ENCODE peak calls at places on chromosomes 16 and 17, in six cellular contexts. I is astrocyte of the spinal cord, O is heart right ventricle, Y is hepatocyte, Z is pancreas, D is WTC11. U is an unnamed sample.

GRCh38 chr17:57211543-57211942 is 44.8 kb upstream of the MSI2 start:
- DNase-seq in D (no peak), Z (no peak), O (no peak), I (peak; percentile 29), Y (no peak), U (no peak)

GRCh38 chr16:16093625-16094332 is 129.5 kb downstream of the ABCC6 start:
- DNase-seq in Z (no peak), D (no peak), O (no peak), I (no peak), Y (no peak), U (no peak)

GRCh38 chr17:73969956-73970355 is 233.5 kb upstream of the RPL38 start:
- DNase-seq in Y (peak; percentile 45), D (no peak), O (no peak), I (no peak), Z (no peak), U (peak; percentile 77)

GRCh38 chr16:69463876-69464275 is 39.5 kb downstream of the CYB5B start:
- DNase-seq in D (no peak), O (no peak), Z (no peak), Y (no peak), I (no peak), U (no peak)

GRCh38 chr17:493666-494065 is 141.1 kb upstream of the RPH3AL start:
- DNase-seq in D (no peak), Y (no peak), I (no peak), O (no peak), Z (no peak), U (no peak)

GRCh38 chr17:39485555-39485954 is 24.3 kb downstream of the CDK12 start:
- DNase-seq in Y (peak; percentile 58), D (no peak), I (peak; percentile 78), O (no peak), Z (no peak), U (no peak)

GRCh38 chr17:82647593-82648164 is 565 bp downstream of the WDR45B start:
- DNase-seq in Y (peak; percentile 68), D (peak; percentile 36), O (peak; percentile 41), I (no peak), Z (no peak), U (peak; percentile 41)

GRCh38 chr16:25035494-25036405 is 20.6 kb upstream of the ARHGAP17 start:
- DNase-seq in Z (no peak), D (no peak), I (no peak), Y (no peak), O (no peak), U (no peak)

GRCh38 chr16:58717994-58718393 is 16.1 kb downstream of the GOT2 start:
- DNase-seq in O (no peak), Y (no peak), Z (no peak), I (no peak), D (no peak), U (no peak)

GRCh38 chr16:66402166-66402565 is 24.9 kb upstream of the BEAN1 start:
- DNase-seq in I (no peak), Z (no peak), D (no peak), Y (no peak), O (no peak), U (no peak)

GRCh38 chr17:74417178-74418045 is 14.5 kb upstream of the GPRC5C start:
- DNase-seq in D (no peak), Z (no peak), Y (peak; percentile 68), I (no peak), O (no peak), U (no peak)

GRCh38 chr17:1312261-1312870 is 32.9 kb downstream of the TRARG1 start:
- DNase-seq in D (peak; percentile 69), O (no peak), Z (no peak), Y (peak; percentile 58), I (no peak), U (no peak)

GRCh38 chr17:60129164-60129563 is 20.6 kb upstream of the CA4 start:
- DNase-seq in Z (no peak), D (no peak), Y (no peak), O (no peak), I (no peak), U (no peak)

GRCh38 chr16:80990978-80991377 is 15.7 kb downstream of the CMC2 start:
- DNase-seq in D (no peak), I (no peak), O (no peak), Z (no peak), Y (no peak), U (no peak)

GRCh38 chr17:7589204-7589868 is 558 bp downstream of the SOX15 start:
- DNase-seq in O (peak; percentile 80), D (peak; percentile 91), Z (peak; percentile 91), I (peak; percentile 84), Y (peak; percentile 84), U (peak; percentile 78)

GRCh38 chr17:7587831-7588230 is 2.1 kb downstream of the SOX15 start:
- DNase-seq in O (no peak), I (peak; percentile 41), D (no peak), Z (no peak), Y (no peak), U (no peak)

GRCh38 chr17:7587420-7587786 is 2.5 kb downstream of the SOX15 start:
- DNase-seq in I (peak; percentile 95), O (no peak), D (no peak), Y (no peak), Z (no peak), U (no peak)

GRCh38 chr17:7588553-7589203 is 1.2 kb downstream of the SOX15 start:
- DNase-seq in I (no peak), Z (no peak), D (no peak), Y (no peak), O (no peak), U (no peak)

DNA sequence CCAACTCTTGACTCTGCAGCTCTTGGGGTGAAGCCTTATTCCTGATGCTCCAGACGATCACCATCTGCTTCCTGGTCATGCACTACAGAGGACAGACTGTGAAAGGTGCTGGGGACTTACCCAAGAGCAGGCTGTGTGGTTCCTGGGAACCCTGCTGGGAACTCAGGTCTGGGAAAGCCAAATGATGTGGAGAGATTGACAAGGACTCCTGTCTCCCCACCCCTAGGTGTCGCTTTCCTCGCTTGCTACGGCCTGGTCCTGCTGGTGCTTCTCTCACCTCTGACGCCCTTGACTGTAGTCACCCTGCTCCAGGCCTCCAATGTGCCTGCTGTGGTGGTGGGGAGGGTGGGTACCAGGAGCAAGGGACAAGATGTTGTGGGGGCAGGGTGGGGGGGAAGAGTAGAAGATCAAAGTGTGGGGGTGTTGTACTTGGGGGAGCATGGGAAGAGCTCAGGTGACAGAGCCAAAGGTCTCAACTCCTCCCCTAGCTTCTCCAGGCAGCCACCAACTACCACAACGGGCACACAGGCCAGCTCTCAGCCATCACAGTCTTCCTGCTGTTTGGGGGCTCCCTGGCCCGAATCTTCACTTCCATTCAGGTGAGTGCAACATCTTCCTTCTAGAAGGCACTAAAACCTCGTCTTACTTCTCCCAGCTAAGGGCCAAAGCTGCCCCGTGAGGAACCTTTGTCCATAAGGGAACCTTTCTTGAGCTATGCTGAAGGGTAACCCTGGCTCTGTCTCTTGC is 3.0 kb downstream of the SOX15 start:
- DNase-seq in I (no peak), O (peak; percentile 38), D (peak; percentile 45), Z (no peak), Y (peak; percentile 50), U (no peak)
- TF ChIP-seq CTCF in I (peak; percentile 24), O (no peak), D (no peak), Z (no peak), Y (peak; percentile 19), U (no peak)

DNA sequence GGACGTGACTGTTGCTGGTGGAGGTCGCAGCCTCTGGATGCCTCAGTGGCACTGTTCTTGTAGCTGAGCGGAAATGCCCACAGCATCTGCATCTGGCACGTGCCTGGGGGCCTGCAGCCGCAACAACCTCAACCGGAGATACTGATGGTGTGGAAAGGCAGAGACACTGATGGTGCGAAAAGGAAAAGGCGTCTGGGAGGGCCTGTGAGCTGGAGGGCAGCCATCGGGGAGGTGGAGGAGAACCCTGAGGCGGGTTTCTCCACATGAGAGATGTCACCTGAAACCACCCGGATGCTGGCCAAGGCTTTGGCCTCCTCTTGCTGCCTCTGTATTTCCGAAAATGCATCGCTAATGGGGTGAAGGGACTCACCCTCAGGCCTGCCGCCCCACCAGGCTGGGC is 284.8 kb upstream of the WSB1 start:
- DNase-seq in O (no peak), Z (no peak), Y (no peak), I (no peak), D (no peak), U (no peak)
- TF ChIP-seq CTCF in O (no peak), Z (no peak), Y (no peak), I (no peak), D (no peak), U (no peak)

GRCh38 chr17:76538941-76539340 is 903 bp upstream of the PRCD start:
- DNase-seq in Y (peak; percentile 2), Z (peak; percentile 27), O (no peak), I (no peak), D (no peak), U (no peak)

GRCh38 chr17:76537578-76538280 is at the start of gene CYGB:
- DNase-seq in Y (peak; percentile 64), Z (peak; percentile 68), D (no peak), I (no peak), O (no peak), U (no peak)

GRCh38 chr17:76540381-76541300 is 797 bp downstream of the PRCD start:
- DNase-seq in Z (peak; percentile 93), I (peak; percentile 94), D (peak; percentile 95), O (peak; percentile 97), Y (peak; percentile 96), U (peak; percentile 94)

GRCh38 chr17:76538281-76538931 is 897 bp upstream of the CYGB start:
- DNase-seq in I (no peak), Z (no peak), Y (peak; percentile 21), D (no peak), O (no peak), U (no peak)

DNA sequence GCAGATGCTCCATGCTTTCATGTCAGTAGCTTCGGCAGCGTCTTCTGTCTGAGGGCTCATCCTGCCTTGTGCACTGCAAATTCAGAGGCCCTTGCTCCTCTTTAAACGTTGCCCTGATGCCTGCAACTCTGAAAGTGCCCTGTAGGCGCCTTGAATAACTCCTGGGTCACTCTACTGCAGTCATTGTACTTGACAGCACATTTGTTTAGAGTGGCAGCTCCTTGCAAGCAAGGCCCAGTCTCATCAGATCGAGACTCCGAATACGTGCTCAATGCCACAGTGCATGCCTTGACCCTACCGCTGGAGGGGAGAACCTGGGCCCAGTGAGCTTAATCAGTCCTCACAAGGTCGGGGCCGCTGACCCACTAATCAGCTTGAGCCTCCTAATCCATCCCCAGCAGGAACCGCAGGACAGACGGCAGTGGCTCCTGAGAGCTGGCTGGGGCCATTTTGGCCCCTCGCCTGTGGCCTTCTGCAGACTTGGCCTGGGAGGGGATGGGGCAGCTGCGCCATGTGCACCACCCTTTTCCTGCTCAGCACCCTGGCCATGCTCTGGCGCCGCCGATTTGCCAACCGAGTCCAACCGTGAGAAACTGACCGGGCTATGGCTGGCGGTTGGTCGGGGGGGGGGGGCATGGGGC is at the start of gene PRCD:
- DNase-seq in I (no peak), O (no peak), Z (peak; percentile 66), Y (peak; percentile 3), D (no peak), U (no peak)
- TF ChIP-seq CTCF in I (no peak), O (no peak), Z (no peak), Y (no peak), D (no peak), U (no peak)

DNA sequence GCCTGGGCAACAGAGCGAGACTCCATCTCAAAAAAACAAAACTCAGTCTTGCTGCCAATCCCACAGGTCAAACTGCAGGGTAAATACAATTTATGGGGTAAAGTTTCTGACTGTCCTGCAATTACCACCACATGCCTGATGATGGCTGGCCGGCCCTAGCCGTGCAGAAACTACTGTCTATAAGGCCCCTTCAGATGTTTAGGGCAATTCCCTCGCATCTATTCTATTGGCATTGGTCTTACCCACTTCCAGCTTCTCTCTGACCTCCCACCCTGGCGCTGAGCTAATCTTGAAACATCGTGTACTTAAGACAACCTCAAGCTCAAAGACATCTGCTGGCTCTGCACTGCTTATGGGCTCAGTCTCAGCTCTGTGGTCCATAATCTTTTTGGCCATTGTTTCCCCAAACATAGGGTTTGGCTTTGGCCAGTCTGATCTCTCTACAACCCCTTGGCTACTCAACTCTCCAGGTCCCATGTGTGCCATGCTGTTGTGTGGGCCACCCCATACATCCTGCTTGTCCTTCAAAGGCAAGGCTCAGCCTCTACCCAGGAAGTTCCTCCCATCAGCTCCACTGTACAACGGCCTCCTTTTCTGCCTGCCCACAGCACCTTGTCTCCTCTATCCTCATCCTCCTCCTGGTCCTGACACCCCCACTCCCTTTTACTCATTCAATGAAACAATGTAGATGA is 16.6 kb downstream of the MAP3K14 start:
- DNase-seq in Y (no peak), D (no peak), Z (no peak), I (no peak), O (no peak), U (no peak)
- TF ChIP-seq CTCF in Y (no peak), D (no peak), Z (no peak), I (no peak), O (no peak), U (no peak)